ENCODE peak calls at places on chromosomes 12 and 14, in nine cellular contexts. One of them, this sample, is unnamed.

GRCh38 chr14:75453817-75454434 is 26.1 kb downstream of the JDP2 start:
- DNase-seq in stimulated activated CD8-positive, alpha-beta memory T cell treated with anti-CD3 and anti-CD28 coated beads, Interleukin-15, amount 100 ng/mL, for 4 hours: no peak
- DNase-seq in AG09319: no peak
- DNase-seq in adrenal gland: no peak
- DNase-seq in kidney tubule cell: no peak
- DNase-seq in activated T-cell treated with anti-CD3 and anti-CD28 coated beads, Interleukin-2, amount 50 U/mL, for 48 hours: peak
- DNase-seq in AG08395: no peak
- DNase-seq in ecto neural progenitor cell: no peak
- DNase-seq in dorsolateral prefrontal cortex: no peak
- DNase-seq in this sample: no peak

GRCh38 chr14:80956105-80956504 is 684 bp downstream of the TSHR start:
- DNase-seq in stimulated activated CD8-positive, alpha-beta memory T cell treated with anti-CD3 and anti-CD28 coated beads, Interleukin-15, amount 100 ng/mL, for 4 hours: no peak
- DNase-seq in AG09319: no peak
- DNase-seq in adrenal gland: no peak
- DNase-seq in kidney tubule cell: no peak
- DNase-seq in activated T-cell treated with anti-CD3 and anti-CD28 coated beads, Interleukin-2, amount 50 U/mL, for 48 hours: no peak
- DNase-seq in AG08395: no peak
- DNase-seq in ecto neural progenitor cell: no peak
- DNase-seq in dorsolateral prefrontal cortex: no peak
- DNase-seq in this sample: no peak

GRCh38 chr12:131060011-131060703 is 106.5 kb downstream of the ADGRD1 start:
- DNase-seq in stimulated activated CD8-positive, alpha-beta memory T cell treated with anti-CD3 and anti-CD28 coated beads, Interleukin-15, amount 100 ng/mL, for 4 hours: no peak
- DNase-seq in AG09319: no peak
- DNase-seq in adrenal gland: no peak
- DNase-seq in kidney tubule cell: no peak
- DNase-seq in activated T-cell treated with anti-CD3 and anti-CD28 coated beads, Interleukin-2, amount 50 U/mL, for 48 hours: no peak
- DNase-seq in AG08395: no peak
- DNase-seq in ecto neural progenitor cell: peak
- DNase-seq in dorsolateral prefrontal cortex: no peak
- DNase-seq in this sample: no peak

GRCh38 chr14:20415723-20416622 is 2.7 kb upstream of the TEP1 start:
- DNase-seq in stimulated activated CD8-positive, alpha-beta memory T cell treated with anti-CD3 and anti-CD28 coated beads, Interleukin-15, amount 100 ng/mL, for 4 hours: no peak
- DNase-seq in AG09319: no peak
- DNase-seq in adrenal gland: no peak
- DNase-seq in kidney tubule cell: peak
- DNase-seq in activated T-cell treated with anti-CD3 and anti-CD28 coated beads, Interleukin-2, amount 50 U/mL, for 48 hours: peak
- DNase-seq in AG08395: peak
- DNase-seq in ecto neural progenitor cell: no peak
- DNase-seq in dorsolateral prefrontal cortex: no peak
- DNase-seq in this sample: peak

GRCh38 chr14:105401699-105402098 is 3.4 kb downstream of the TEX22 start:
- DNase-seq in stimulated activated CD8-positive, alpha-beta memory T cell treated with anti-CD3 and anti-CD28 coated beads, Interleukin-15, amount 100 ng/mL, for 4 hours: no peak
- DNase-seq in AG09319: no peak
- DNase-seq in adrenal gland: no peak
- DNase-seq in kidney tubule cell: no peak
- DNase-seq in activated T-cell treated with anti-CD3 and anti-CD28 coated beads, Interleukin-2, amount 50 U/mL, for 48 hours: no peak
- DNase-seq in AG08395: no peak
- DNase-seq in ecto neural progenitor cell: no peak
- DNase-seq in dorsolateral prefrontal cortex: no peak
- DNase-seq in this sample: no peak

GRCh38 chr12:11981174-11981733 is 89.5 kb upstream of the BCL2L14 start:
- DNase-seq in stimulated activated CD8-positive, alpha-beta memory T cell treated with anti-CD3 and anti-CD28 coated beads, Interleukin-15, amount 100 ng/mL, for 4 hours: peak
- DNase-seq in AG09319: no peak
- DNase-seq in adrenal gland: no peak
- DNase-seq in kidney tubule cell: no peak
- DNase-seq in activated T-cell treated with anti-CD3 and anti-CD28 coated beads, Interleukin-2, amount 50 U/mL, for 48 hours: peak
- DNase-seq in AG08395: no peak
- DNase-seq in ecto neural progenitor cell: no peak
- DNase-seq in dorsolateral prefrontal cortex: no peak
- DNase-seq in this sample: no peak

GRCh38 chr12:94977766-94978468 is 25.6 kb downstream of the NDUFA12 start:
- DNase-seq in stimulated activated CD8-positive, alpha-beta memory T cell treated with anti-CD3 and anti-CD28 coated beads, Interleukin-15, amount 100 ng/mL, for 4 hours: no peak
- DNase-seq in AG09319: no peak
- DNase-seq in adrenal gland: no peak
- DNase-seq in kidney tubule cell: no peak
- DNase-seq in activated T-cell treated with anti-CD3 and anti-CD28 coated beads, Interleukin-2, amount 50 U/mL, for 48 hours: no peak
- DNase-seq in AG08395: no peak
- DNase-seq in ecto neural progenitor cell: no peak
- DNase-seq in dorsolateral prefrontal cortex: no peak
- DNase-seq in this sample: no peak

GRCh38 chr14:75636100-75636692 is 24.5 kb downstream of the ERG28 start:
- DNase-seq in stimulated activated CD8-positive, alpha-beta memory T cell treated with anti-CD3 and anti-CD28 coated beads, Interleukin-15, amount 100 ng/mL, for 4 hours: no peak
- DNase-seq in AG09319: no peak
- DNase-seq in adrenal gland: peak
- DNase-seq in kidney tubule cell: no peak
- DNase-seq in activated T-cell treated with anti-CD3 and anti-CD28 coated beads, Interleukin-2, amount 50 U/mL, for 48 hours: no peak
- DNase-seq in AG08395: peak
- DNase-seq in ecto neural progenitor cell: peak
- DNase-seq in dorsolateral prefrontal cortex: peak
- DNase-seq in this sample: peak

GRCh38 chr12:110543252-110543959 is 39.7 kb downstream of the PPTC7 start:
- DNase-seq in stimulated activated CD8-positive, alpha-beta memory T cell treated with anti-CD3 and anti-CD28 coated beads, Interleukin-15, amount 100 ng/mL, for 4 hours: no peak
- DNase-seq in AG09319: peak
- DNase-seq in adrenal gland: peak
- DNase-seq in kidney tubule cell: peak
- DNase-seq in activated T-cell treated with anti-CD3 and anti-CD28 coated beads, Interleukin-2, amount 50 U/mL, for 48 hours: no peak
- DNase-seq in AG08395: peak
- DNase-seq in ecto neural progenitor cell: no peak
- DNase-seq in dorsolateral prefrontal cortex: peak
- DNase-seq in this sample: peak

GRCh38 chr14:91325211-91325610 is 80.7 kb upstream of the GPR68 start:
- DNase-seq in stimulated activated CD8-positive, alpha-beta memory T cell treated with anti-CD3 and anti-CD28 coated beads, Interleukin-15, amount 100 ng/mL, for 4 hours: no peak
- DNase-seq in AG09319: no peak
- DNase-seq in adrenal gland: no peak
- DNase-seq in kidney tubule cell: no peak
- DNase-seq in activated T-cell treated with anti-CD3 and anti-CD28 coated beads, Interleukin-2, amount 50 U/mL, for 48 hours: no peak
- DNase-seq in AG08395: no peak
- DNase-seq in ecto neural progenitor cell: no peak
- DNase-seq in dorsolateral prefrontal cortex: no peak
- DNase-seq in this sample: no peak

GRCh38 chr12:754871-755562 is 2.6 kb downstream of the WNK1 start:
- DNase-seq in stimulated activated CD8-positive, alpha-beta memory T cell treated with anti-CD3 and anti-CD28 coated beads, Interleukin-15, amount 100 ng/mL, for 4 hours: no peak
- DNase-seq in AG09319: no peak
- DNase-seq in adrenal gland: no peak
- DNase-seq in kidney tubule cell: peak
- DNase-seq in activated T-cell treated with anti-CD3 and anti-CD28 coated beads, Interleukin-2, amount 50 U/mL, for 48 hours: no peak
- DNase-seq in AG08395: peak
- DNase-seq in ecto neural progenitor cell: no peak
- DNase-seq in dorsolateral prefrontal cortex: no peak
- DNase-seq in this sample: peak

GRCh38 chr12:113987261-113988063 is 21.3 kb upstream of the RBM19 start:
- DNase-seq in stimulated activated CD8-positive, alpha-beta memory T cell treated with anti-CD3 and anti-CD28 coated beads, Interleukin-15, amount 100 ng/mL, for 4 hours: no peak
- DNase-seq in AG09319: no peak
- DNase-seq in adrenal gland: no peak
- DNase-seq in kidney tubule cell: no peak
- DNase-seq in activated T-cell treated with anti-CD3 and anti-CD28 coated beads, Interleukin-2, amount 50 U/mL, for 48 hours: no peak
- DNase-seq in AG08395: no peak
- DNase-seq in ecto neural progenitor cell: no peak
- DNase-seq in dorsolateral prefrontal cortex: no peak
- DNase-seq in this sample: no peak

GRCh38 chr14:30610719-30611388 is 11.3 kb upstream of the SCFD1 start:
- DNase-seq in stimulated activated CD8-positive, alpha-beta memory T cell treated with anti-CD3 and anti-CD28 coated beads, Interleukin-15, amount 100 ng/mL, for 4 hours: no peak
- DNase-seq in AG09319: peak
- DNase-seq in adrenal gland: peak
- DNase-seq in kidney tubule cell: peak
- DNase-seq in activated T-cell treated with anti-CD3 and anti-CD28 coated beads, Interleukin-2, amount 50 U/mL, for 48 hours: no peak
- DNase-seq in AG08395: peak
- DNase-seq in ecto neural progenitor cell: no peak
- DNase-seq in dorsolateral prefrontal cortex: no peak
- DNase-seq in this sample: peak

GRCh38 chr12:49456280-49456679 is 82.5 kb upstream of the KCNH3 start:
- DNase-seq in stimulated activated CD8-positive, alpha-beta memory T cell treated with anti-CD3 and anti-CD28 coated beads, Interleukin-15, amount 100 ng/mL, for 4 hours: no peak
- DNase-seq in AG09319: no peak
- DNase-seq in adrenal gland: no peak
- DNase-seq in kidney tubule cell: no peak
- DNase-seq in activated T-cell treated with anti-CD3 and anti-CD28 coated beads, Interleukin-2, amount 50 U/mL, for 48 hours: no peak
- DNase-seq in AG08395: no peak
- DNase-seq in ecto neural progenitor cell: peak
- DNase-seq in dorsolateral prefrontal cortex: no peak
- DNase-seq in this sample: no peak

GRCh38 chr12:115983226-115983798 is 294.2 kb downstream of the MED13L start:
- DNase-seq in stimulated activated CD8-positive, alpha-beta memory T cell treated with anti-CD3 and anti-CD28 coated beads, Interleukin-15, amount 100 ng/mL, for 4 hours: no peak
- DNase-seq in AG09319: no peak
- DNase-seq in adrenal gland: no peak
- DNase-seq in kidney tubule cell: peak
- DNase-seq in activated T-cell treated with anti-CD3 and anti-CD28 coated beads, Interleukin-2, amount 50 U/mL, for 48 hours: peak
- DNase-seq in AG08395: no peak
- DNase-seq in ecto neural progenitor cell: no peak
- DNase-seq in dorsolateral prefrontal cortex: no peak
- DNase-seq in this sample: no peak

GRCh38 chr14:99350751-99351150 is 78.8 kb upstream of the BCL11B start:
- DNase-seq in stimulated activated CD8-positive, alpha-beta memory T cell treated with anti-CD3 and anti-CD28 coated beads, Interleukin-15, amount 100 ng/mL, for 4 hours: no peak
- DNase-seq in AG09319: no peak
- DNase-seq in adrenal gland: no peak
- DNase-seq in kidney tubule cell: no peak
- DNase-seq in activated T-cell treated with anti-CD3 and anti-CD28 coated beads, Interleukin-2, amount 50 U/mL, for 48 hours: no peak
- DNase-seq in AG08395: peak
- DNase-seq in ecto neural progenitor cell: no peak
- DNase-seq in dorsolateral prefrontal cortex: no peak
- DNase-seq in this sample: no peak